ENCODE peak calls at places on chromosomes 2 and 18, in ten cellular contexts. M, D, U, X, H, W, V, I, T and P are unnamed samples.

GRCh38 chr2:35973132-35973736 is 382.3 kb upstream of the CRIM1 start:
- DNase-seq in M (no peak), D (no peak), U (peak), X (peak), H (peak), W (peak), V (no peak), I (peak), T (no peak), P (no peak)

GRCh38 chr2:33278245-33278943 is 198.1 kb upstream of the RASGRP3 start:
- DNase-seq in M (no peak), D (no peak), U (no peak), X (no peak), H (no peak), W (no peak), V (peak), I (peak), T (no peak), P (peak)

GRCh38 chr2:204665244-204665643 is 120.0 kb downstream of the PARD3B start:
- DNase-seq in M (no peak), D (no peak), U (peak), X (peak), H (peak), W (no peak), V (no peak), I (no peak), T (no peak), P (no peak)

GRCh38 chr2:136356111-136357033 is 238.4 kb upstream of the CXCR4 start:
- DNase-seq in M (no peak), D (no peak), U (no peak), X (no peak), H (no peak), W (no peak), V (no peak), I (no peak), T (no peak), P (no peak)

GRCh38 chr2:47534179-47534919 is 131.4 kb downstream of the MSH2 start:
- DNase-seq in M (peak), D (no peak), U (no peak), X (peak), H (peak), W (peak), V (no peak), I (peak), T (no peak), P (no peak)

GRCh38 chr2:238339395-238339780 is 19.1 kb downstream of the TRAF3IP1 start:
- DNase-seq in M (peak), D (no peak), U (no peak), X (no peak), H (no peak), W (no peak), V (no peak), I (peak), T (no peak), P (no peak)

GRCh38 chr2:233976690-233977294 is 59.6 kb downstream of the TRPM8 start:
- DNase-seq in M (no peak), D (no peak), U (peak), X (peak), H (peak), W (peak), V (no peak), I (peak), T (no peak), P (no peak)

GRCh38 chr18:70337139-70337972 is 48.5 kb downstream of the SOCS6 start:
- DNase-seq in M (peak), D (no peak), U (peak), X (peak), H (peak), W (peak), V (no peak), I (peak), T (no peak), P (peak)

GRCh38 chr18:79605481-79605880 is 74.1 kb upstream of the CTDP1 start:
- DNase-seq in M (peak), D (no peak), U (no peak), X (no peak), H (no peak), W (no peak), V (no peak), I (no peak), T (peak), P (no peak)

GRCh38 chr2:170715062-170715931 is at the start of gene SP5:
- DNase-seq in M (peak), D (peak), U (peak), X (peak), H (peak), W (peak), V (no peak), I (peak), T (peak), P (no peak)

GRCh38 chr2:108829916-108830315 is 43.3 kb downstream of the CCDC138 start:
- DNase-seq in M (no peak), D (no peak), U (no peak), X (no peak), H (no peak), W (no peak), V (no peak), I (no peak), T (no peak), P (no peak)

GRCh38 chr2:176138526-176139169 is 9.1 kb downstream of the HOXD8 start:
- DNase-seq in M (no peak), D (no peak), U (no peak), X (no peak), H (no peak), W (peak), V (no peak), I (no peak), T (no peak), P (no peak)

GRCh38 chr18:77110936-77111335 is 21.6 kb downstream of the MBP start:
- DNase-seq in M (no peak), D (peak), U (no peak), X (no peak), H (no peak), W (no peak), V (no peak), I (no peak), T (no peak), P (no peak)

GRCh38 chr2:199458806-199459285 is 1.1 kb upstream of the SATB2 start:
- DNase-seq in M (no peak), D (no peak), U (no peak), X (no peak), H (peak), W (peak), V (peak), I (no peak), T (no peak), P (no peak)

GRCh38 chr2:176409671-176410070 is 140.4 kb downstream of the MTX2 start:
- DNase-seq in M (no peak), D (no peak), U (no peak), X (no peak), H (no peak), W (no peak), V (no peak), I (no peak), T (no peak), P (no peak)

GRCh38 chr18:56323673-56324072 is 314.7 kb downstream of the TXNL1 start:
- DNase-seq in M (no peak), D (no peak), U (no peak), X (no peak), H (no peak), W (no peak), V (no peak), I (no peak), T (no peak), P (no peak)

GRCh38 chr18:3510896-3511295 is 60.9 kb downstream of the TGIF1 start:
- DNase-seq in M (no peak), D (no peak), U (no peak), X (no peak), H (no peak), W (no peak), V (no peak), I (no peak), T (no peak), P (no peak)

GRCh38 chr18:25805323-25805722 is 285.1 kb downstream of the SS18 start:
- DNase-seq in M (no peak), D (no peak), U (no peak), X (no peak), H (peak), W (no peak), V (no peak), I (peak), T (no peak), P (no peak)

GRCh38 chr2:225756198-225756597 is 356.7 kb downstream of the NYAP2 start:
- DNase-seq in M (no peak), D (no peak), U (no peak), X (no peak), H (no peak), W (no peak), V (no peak), I (no peak), T (no peak), P (no peak)

GRCh38 chr18:62324917-62325805 is at the start of gene TNFRSF11A:
- DNase-seq in M (peak), D (no peak), U (no peak), X (peak), H (no peak), W (peak), V (no peak), I (peak), T (peak), P (no peak)

GRCh38 chr2:47664817-47665216 is 118.1 kb upstream of the MSH6 start:
- DNase-seq in M (peak), D (no peak), U (no peak), X (peak), H (no peak), W (no peak), V (no peak), I (peak), T (no peak), P (no peak)

GRCh38 chr2:101120124-101120996 is 30.8 kb downstream of the TBC1D8 start:
- DNase-seq in M (peak), D (peak), U (peak), X (peak), H (peak), W (peak), V (peak), I (peak), T (peak), P (peak)

GRCh38 chr2:135820003-135820618 is 16.9 kb downstream of the LCT start:
- DNase-seq in M (no peak), D (no peak), U (no peak), X (no peak), H (peak), W (no peak), V (no peak), I (no peak), T (no peak), P (no peak)

GRCh38 chr2:67965246-67965645 is 97.6 kb downstream of the C1D start:
- DNase-seq in M (no peak), D (no peak), U (no peak), X (no peak), H (no peak), W (no peak), V (no peak), I (no peak), T (no peak), P (no peak)

GRCh38 chr2:119311371-119311770 is 55.3 kb downstream of the C2orf76 start:
- DNase-seq in M (no peak), D (no peak), U (no peak), X (no peak), H (no peak), W (no peak), V (no peak), I (no peak), T (no peak), P (no peak)

GRCh38 chr2:118032169-118033013 is 18.5 kb upstream of the CCDC93 start:
- DNase-seq in M (peak), D (no peak), U (peak), X (peak), H (peak), W (peak), V (no peak), I (peak), T (peak), P (no peak)

GRCh38 chr2:208072250-208072892 is 47.0 kb upstream of the PLEKHM3 start:
- DNase-seq in M (peak), D (no peak), U (peak), X (peak), H (peak), W (peak), V (peak), I (peak), T (peak), P (peak)

GRCh38 chr2:136874258-136874657 is 108.9 kb downstream of the THSD7B start:
- DNase-seq in M (no peak), D (no peak), U (peak), X (peak), H (no peak), W (peak), V (no peak), I (no peak), T (no peak), P (no peak)

GRCh38 chr2:148802448-148803220 is 72.4 kb upstream of the KIF5C start:
- DNase-seq in M (no peak), D (no peak), U (no peak), X (no peak), H (no peak), W (peak), V (no peak), I (no peak), T (no peak), P (no peak)

GRCh38 chr18:67243799-67244587 is 272.5 kb downstream of the DSEL start:
- DNase-seq in M (no peak), D (no peak), U (no peak), X (no peak), H (peak), W (peak), V (no peak), I (no peak), T (no peak), P (no peak)

GRCh38 chr2:160075171-160075570 is 12.8 kb upstream of the PLA2R1 start:
- DNase-seq in M (no peak), D (no peak), U (no peak), X (peak), H (peak), W (peak), V (peak), I (no peak), T (no peak), P (peak)

GRCh38 chr2:73359915-73360697 is 25.5 kb upstream of the ALMS1 start:
- DNase-seq in M (no peak), D (no peak), U (no peak), X (no peak), H (no peak), W (peak), V (no peak), I (no peak), T (no peak), P (no peak)

GRCh38 chr2:204678031-204678430 is 132.8 kb downstream of the PARD3B start:
- DNase-seq in M (no peak), D (no peak), U (no peak), X (no peak), H (no peak), W (no peak), V (no peak), I (no peak), T (no peak), P (no peak)

GRCh38 chr2:229836847-229837246 is 85.0 kb downstream of the TRIP12 start:
- DNase-seq in M (no peak), D (no peak), U (no peak), X (no peak), H (no peak), W (no peak), V (no peak), I (no peak), T (no peak), P (no peak)

GRCh38 chr2:29783696-29784095 is 137.7 kb downstream of the ALK start:
- DNase-seq in M (no peak), D (no peak), U (no peak), X (no peak), H (no peak), W (no peak), V (no peak), I (no peak), T (no peak), P (no peak)

GRCh38 chr2:16658082-16658481 is 7.6 kb downstream of the CYRIA start:
- DNase-seq in M (no peak), D (no peak), U (no peak), X (no peak), H (no peak), W (no peak), V (no peak), I (no peak), T (no peak), P (no peak)
- H3K27ac ChIP-seq in M (peak), D (no peak), U (no peak), X (no peak), H (no peak), W (no peak), V (peak), I (no peak), T (peak), P (peak)

GRCh38 chr2:28753043-28753683 is 1.5 kb downstream of the PPP1CB start:
- DNase-seq in M (peak), D (peak), U (peak), X (peak), H (peak), W (peak), V (peak), I (peak), T (peak), P (peak)
- TF ChIP-seq POLR2A in M (peak), D (no peak), U (no peak), X (no peak), H (no peak), W (peak), V (no peak), I (no peak), T (no peak), P (peak)

DNA sequence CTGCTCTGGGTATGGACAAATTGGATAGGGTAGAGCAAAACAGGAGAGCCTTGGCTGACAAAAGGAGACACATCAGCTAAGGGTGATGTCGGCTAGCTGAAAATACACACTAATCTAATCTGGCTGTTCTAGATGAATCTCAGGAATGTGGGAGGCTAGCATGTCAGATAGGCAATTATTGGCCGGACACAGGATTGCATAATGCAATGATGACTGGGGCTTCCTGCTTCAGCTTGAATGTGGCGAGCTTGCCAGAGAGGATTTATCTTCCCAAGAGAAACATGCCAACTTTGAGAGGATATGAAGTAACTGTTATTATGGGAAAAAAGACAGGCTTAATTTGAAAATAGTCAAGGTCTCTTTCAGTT is 102.3 kb downstream of the TRIB2 start:
- DNase-seq in M (peak), D (no peak), U (no peak), X (no peak), H (peak), W (peak), V (peak), I (peak), T (peak), P (peak)
- H3K27ac ChIP-seq in M (peak), D (peak), U (no peak), X (no peak), H (peak), W (peak), V (peak), I (no peak), T (peak), P (peak)

DNA sequence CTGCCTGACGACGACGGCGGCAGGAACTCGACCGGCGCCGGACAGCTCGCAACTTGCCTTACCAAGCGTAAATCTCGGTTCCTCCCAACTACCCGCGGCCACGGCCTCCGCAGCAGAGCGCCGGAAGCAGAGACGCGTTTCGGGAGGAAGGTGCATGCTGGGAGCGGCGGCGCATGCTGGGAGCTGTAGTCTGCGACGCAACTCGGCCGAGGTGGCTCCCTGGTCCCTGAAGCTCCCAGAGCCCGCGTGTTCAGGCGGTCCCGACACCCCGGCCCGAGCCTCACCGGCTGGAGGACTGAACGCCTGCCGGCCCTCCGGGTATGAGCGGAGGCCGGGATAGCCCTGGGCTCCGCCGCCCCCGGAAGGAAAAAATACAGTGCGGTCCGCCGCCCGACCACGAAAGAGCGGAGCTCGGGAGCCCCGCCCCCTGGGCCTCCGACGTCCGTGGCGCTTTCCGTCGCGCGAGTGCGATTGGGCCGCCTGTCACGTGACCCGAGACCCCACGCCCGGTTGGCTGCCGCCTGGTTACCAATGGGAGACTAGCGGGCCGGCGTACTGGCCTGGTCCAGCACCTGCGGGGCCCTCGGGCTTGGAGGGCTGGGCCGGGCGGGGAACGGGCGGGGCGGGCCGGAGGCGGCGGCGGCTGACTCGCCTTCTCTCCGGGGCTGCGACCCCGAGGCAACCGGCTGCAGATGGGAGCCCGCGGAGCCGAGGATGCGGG is at the start of gene CAPN10:
- DNase-seq in M (peak), D (peak), U (peak), X (peak), H (peak), W (peak), V (peak), I (peak), T (peak), P (peak)
- TF ChIP-seq POLR2A in M (peak), D (no peak), U (no peak), X (peak), H (peak), W (peak), V (no peak), I (peak), T (peak), P (peak)

DNA sequence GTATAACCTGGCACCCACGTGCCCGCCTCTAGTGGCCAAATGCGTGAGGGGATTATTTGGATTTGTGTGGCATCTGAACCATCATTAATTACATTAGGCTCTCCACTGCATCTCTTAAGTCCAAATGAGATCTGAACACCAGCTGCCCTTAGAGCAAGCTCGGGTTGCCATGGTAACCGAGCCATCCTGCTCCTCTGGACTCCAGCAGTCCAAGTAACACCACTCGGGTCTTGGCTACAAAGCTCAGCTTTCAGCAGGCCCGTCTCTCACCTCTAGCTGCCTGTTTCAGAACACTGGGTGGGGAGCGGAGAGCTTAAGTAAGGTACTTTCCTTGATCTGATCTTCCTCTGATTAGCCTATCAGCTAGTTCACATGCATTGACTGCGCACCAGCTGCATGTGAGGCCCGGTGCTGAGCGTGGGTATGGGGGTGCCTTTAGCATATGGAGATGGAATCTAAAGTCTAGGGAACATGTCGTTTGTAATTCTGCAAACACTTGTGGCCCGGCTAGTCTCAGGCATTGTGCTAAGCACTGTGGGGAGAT is 14.1 kb upstream of the CYS1 start:
- DNase-seq in M (no peak), D (no peak), U (no peak), X (peak), H (no peak), W (no peak), V (no peak), I (no peak), T (no peak), P (no peak)
- H3K27ac ChIP-seq in M (no peak), D (no peak), U (no peak), X (no peak), H (no peak), W (no peak), V (no peak), I (no peak), T (no peak), P (no peak)

DNA sequence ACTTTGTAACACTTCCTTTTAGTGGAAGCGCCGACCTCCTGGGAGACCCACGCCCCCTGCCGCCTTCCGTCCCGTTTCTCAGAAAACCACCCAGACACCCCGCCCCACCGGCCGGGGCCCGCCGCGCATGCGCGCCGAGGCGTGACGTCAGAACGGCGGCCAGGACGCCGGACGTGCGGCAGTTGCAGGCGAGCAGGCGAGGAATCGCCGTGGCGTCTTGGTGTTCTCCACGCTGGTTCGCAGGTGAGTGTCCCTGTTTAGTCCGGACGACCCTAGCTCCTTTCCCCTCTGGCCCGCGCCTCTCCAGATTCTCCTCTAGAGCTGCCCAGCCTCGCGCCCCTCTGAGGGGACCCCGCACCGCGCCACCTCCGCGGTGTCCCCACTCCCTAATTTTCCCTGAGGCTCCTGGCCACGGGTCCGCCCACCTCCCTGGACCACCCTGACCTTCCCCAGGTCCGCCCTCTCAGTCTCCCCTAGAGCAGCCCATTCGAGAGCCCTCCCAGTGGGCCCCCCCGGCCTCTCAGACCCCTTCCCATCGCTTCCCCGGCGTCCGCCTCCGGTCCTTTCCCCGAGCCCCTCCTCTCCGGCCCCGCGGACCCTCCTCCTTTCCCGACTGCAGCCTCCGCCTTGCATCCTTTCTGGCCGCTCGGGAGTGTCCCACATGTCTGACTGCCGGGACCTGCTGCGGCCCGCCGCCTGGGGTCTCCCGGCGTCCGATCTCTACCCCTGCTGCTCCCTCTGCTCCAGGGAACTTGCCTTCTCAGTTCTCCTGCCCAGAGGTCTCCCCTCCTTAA is at the start of gene PLEKHB2:
- DNase-seq in M (peak), D (peak), U (peak), X (peak), H (peak), W (peak), V (peak), I (peak), T (peak), P (peak)
- TF ChIP-seq POLR2A in M (peak), D (peak), U (peak), X (peak), H (peak), W (peak), V (peak), I (peak), T (peak), P (peak)